ENCODE peak calls at places on chromosomes 11 and 22, in seven cellular contexts. One of them, this sample, is unnamed.

GRCh38 chr11:75667268-75667830 is 1.5 kb downstream of the MAP6 start:
- DNase-seq in lung: peak; percentile 33
- DNase-seq in heart right ventricle: peak; percentile 20
- DNase-seq in PC-3: peak; percentile 41
- DNase-seq in H9: peak; percentile 63
- DNase-seq in pancreas: peak; percentile 70
- DNase-seq in foreskin keratinocyte: no peak
- DNase-seq in this sample: no peak

GRCh38 chr11:121661796-121662508 is 209.2 kb upstream of the SORL1-AS1 start:
- DNase-seq in H9: no peak
- DNase-seq in foreskin keratinocyte: no peak
- DNase-seq in lung: no peak
- DNase-seq in PC-3: peak; percentile 51
- DNase-seq in heart right ventricle: no peak
- DNase-seq in pancreas: no peak
- DNase-seq in this sample: no peak

GRCh38 chr11:61891331-61892084 is at the start of gene FADS3:
- DNase-seq in H9: peak; percentile 96
- DNase-seq in PC-3: peak; percentile 96
- DNase-seq in heart right ventricle: peak; percentile 88
- DNase-seq in pancreas: peak; percentile 94
- DNase-seq in lung: peak; percentile 84
- DNase-seq in foreskin keratinocyte: no peak
- DNase-seq in this sample: peak; percentile 70

GRCh38 chr11:44608654-44609027 is 43.2 kb downstream of the CD82 start:
- DNase-seq in PC-3: no peak
- DNase-seq in pancreas: no peak
- DNase-seq in H9: no peak
- DNase-seq in heart right ventricle: no peak
- DNase-seq in lung: no peak
- DNase-seq in foreskin keratinocyte: no peak
- DNase-seq in this sample: no peak

GRCh38 chr11:1966531-1966930 is 19.4 kb downstream of the MRPL23 start:
- DNase-seq in heart right ventricle: no peak
- DNase-seq in H9: no peak
- DNase-seq in foreskin keratinocyte: no peak
- DNase-seq in lung: no peak
- DNase-seq in PC-3: no peak
- DNase-seq in pancreas: peak; percentile 28
- DNase-seq in this sample: no peak

GRCh38 chr11:15107730-15108515 is 6.8 kb upstream of the INSC start:
- DNase-seq in foreskin keratinocyte: no peak
- DNase-seq in heart right ventricle: no peak
- DNase-seq in H9: no peak
- DNase-seq in lung: no peak
- DNase-seq in PC-3: peak; percentile 16
- DNase-seq in pancreas: no peak
- DNase-seq in this sample: no peak

GRCh38 chr11:111378773-111379499 is at the start of gene POU2AF1:
- DNase-seq in pancreas: no peak
- DNase-seq in heart right ventricle: no peak
- DNase-seq in foreskin keratinocyte: no peak
- DNase-seq in PC-3: no peak
- DNase-seq in H9: peak; percentile 47
- DNase-seq in lung: no peak
- DNase-seq in this sample: peak; percentile 82

GRCh38 chr22:24805790-24806662 is at the start of gene SGSM1:
- DNase-seq in lung: peak; percentile 68
- DNase-seq in foreskin keratinocyte: no peak
- DNase-seq in heart right ventricle: peak; percentile 74
- DNase-seq in H9: peak; percentile 89
- DNase-seq in pancreas: peak; percentile 94
- DNase-seq in PC-3: peak; percentile 71
- DNase-seq in this sample: peak; percentile 63

GRCh38 chr11:72584293-72584921 is 89.8 kb downstream of the PDE2A start:
- DNase-seq in pancreas: peak; percentile 70
- DNase-seq in H9: peak; percentile 86
- DNase-seq in heart right ventricle: peak; percentile 29
- DNase-seq in foreskin keratinocyte: no peak
- DNase-seq in PC-3: no peak
- DNase-seq in lung: peak; percentile 57
- DNase-seq in this sample: peak; percentile 50

GRCh38 chr11:75262436-75262835 is 21.9 kb downstream of the TPBGL start:
- DNase-seq in heart right ventricle: no peak
- DNase-seq in PC-3: no peak
- DNase-seq in lung: no peak
- DNase-seq in H9: no peak
- DNase-seq in pancreas: peak; percentile 29
- DNase-seq in foreskin keratinocyte: no peak
- DNase-seq in this sample: no peak

GRCh38 chr11:65961267-65962135 is at the start of gene SART1:
- DNase-seq in PC-3: peak; percentile 98
- DNase-seq in pancreas: peak; percentile 94
- DNase-seq in heart right ventricle: peak; percentile 99
- DNase-seq in H9: peak; percentile 98
- DNase-seq in lung: peak; percentile 97
- DNase-seq in foreskin keratinocyte: peak; percentile 79
- DNase-seq in this sample: peak; percentile 96
- H3K4me1 ChIP-seq in PC-3: peaks cover 8% of the 10 kb centered on the region
- H3K4me1 ChIP-seq in pancreas: peaks cover 14% of the 10 kb centered on the region
- H3K4me1 ChIP-seq in heart right ventricle: peaks cover 26% of the 10 kb centered on the region
- H3K4me1 ChIP-seq in H9: peaks cover 3% of the 10 kb centered on the region
- H3K4me1 ChIP-seq in lung: peaks cover 10% of the 10 kb centered on the region
- H3K4me1 ChIP-seq in foreskin keratinocyte: peaks cover 9% of the 10 kb centered on the region
- H3K4me1 ChIP-seq in this sample: peaks cover 38% of the 10 kb centered on the region

GRCh38 chr22:26609287-26609686 is 8.5 kb downstream of the CRYBB1 start:
- DNase-seq in H9: no peak
- DNase-seq in heart right ventricle: no peak
- DNase-seq in foreskin keratinocyte: no peak
- DNase-seq in PC-3: no peak
- DNase-seq in pancreas: no peak
- DNase-seq in lung: no peak
- DNase-seq in this sample: no peak

GRCh38 chr22:26610072-26610958 is 7.5 kb downstream of the CRYBB1 start:
- DNase-seq in H9: no peak
- DNase-seq in heart right ventricle: peak; percentile 32
- DNase-seq in lung: no peak
- DNase-seq in pancreas: no peak
- DNase-seq in PC-3: peak; percentile 73
- DNase-seq in foreskin keratinocyte: peak; percentile 80
- DNase-seq in this sample: no peak

GRCh38 chr22:26608129-26608528 is 9.7 kb downstream of the CRYBB1 start:
- DNase-seq in PC-3: no peak
- DNase-seq in heart right ventricle: no peak
- DNase-seq in foreskin keratinocyte: no peak
- DNase-seq in H9: no peak
- DNase-seq in lung: no peak
- DNase-seq in pancreas: no peak
- DNase-seq in this sample: no peak

GRCh38 chr22:26612652-26613051 is 5.2 kb downstream of the CRYBB1 start:
- DNase-seq in pancreas: no peak
- DNase-seq in lung: no peak
- DNase-seq in heart right ventricle: no peak
- DNase-seq in foreskin keratinocyte: no peak
- DNase-seq in PC-3: no peak
- DNase-seq in H9: no peak
- DNase-seq in this sample: no peak

DNA sequence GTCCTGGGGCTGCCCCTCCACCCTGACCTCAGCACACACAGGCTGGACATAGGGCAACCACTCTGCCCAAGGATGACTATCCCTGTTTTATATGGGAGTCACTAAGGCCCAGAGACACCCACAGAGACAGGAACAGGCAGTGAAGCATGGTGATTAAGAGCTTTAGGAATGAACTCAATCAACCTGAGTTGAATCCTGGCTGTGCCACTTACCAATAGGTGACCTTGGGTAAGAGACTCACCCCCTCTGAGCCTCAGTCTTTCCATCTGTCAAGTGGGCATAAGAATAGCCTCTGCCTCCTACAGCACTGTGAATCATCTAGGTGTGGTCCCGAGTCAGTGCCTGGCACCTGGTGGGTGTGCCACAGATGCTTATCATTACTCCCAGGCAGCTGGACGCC is 6.8 kb downstream of the CRYBB1 start:
- DNase-seq in H9: no peak
- DNase-seq in pancreas: no peak
- DNase-seq in foreskin keratinocyte: peak; percentile 41
- DNase-seq in heart right ventricle: no peak
- DNase-seq in lung: no peak
- DNase-seq in PC-3: peak; percentile 37
- DNase-seq in this sample: no peak
- H3K27ac ChIP-seq in H9: no peak overlapping the region
- H3K27ac ChIP-seq in pancreas: no peak overlapping the region
- H3K27ac ChIP-seq in foreskin keratinocyte: no peak overlapping the region
- H3K27ac ChIP-seq in heart right ventricle: no peak overlapping the region
- H3K27ac ChIP-seq in lung: no peak overlapping the region
- H3K27ac ChIP-seq in PC-3: peak overlapping the region; percentile 16
- H3K27ac ChIP-seq in this sample: no peak overlapping the region

GRCh38 chr22:48478124-48478523 is 1349.5 kb downstream of the BRD1 start:
- DNase-seq in heart right ventricle: no peak
- DNase-seq in pancreas: peak; percentile 26
- DNase-seq in lung: no peak
- DNase-seq in foreskin keratinocyte: no peak
- DNase-seq in PC-3: no peak
- DNase-seq in H9: no peak
- DNase-seq in this sample: no peak

GRCh38 chr22:48476599-48476998 is 1351.1 kb downstream of the BRD1 start:
- DNase-seq in heart right ventricle: no peak
- DNase-seq in foreskin keratinocyte: no peak
- DNase-seq in H9: peak; percentile 12
- DNase-seq in pancreas: peak; percentile 18
- DNase-seq in PC-3: no peak
- DNase-seq in lung: no peak
- DNase-seq in this sample: no peak

GRCh38 chr22:48474881-48475280 is 1352.8 kb downstream of the BRD1 start:
- DNase-seq in lung: no peak
- DNase-seq in heart right ventricle: no peak
- DNase-seq in foreskin keratinocyte: no peak
- DNase-seq in pancreas: peak; percentile 27
- DNase-seq in H9: peak; percentile 10
- DNase-seq in PC-3: no peak
- DNase-seq in this sample: no peak

GRCh38 chr22:48477031-48477721 is 1350.5 kb downstream of the BRD1 start:
- DNase-seq in pancreas: peak; percentile 21
- DNase-seq in foreskin keratinocyte: no peak
- DNase-seq in lung: no peak
- DNase-seq in PC-3: no peak
- DNase-seq in heart right ventricle: peak; percentile 35
- DNase-seq in H9: peak; percentile 17
- DNase-seq in this sample: no peak

DNA sequence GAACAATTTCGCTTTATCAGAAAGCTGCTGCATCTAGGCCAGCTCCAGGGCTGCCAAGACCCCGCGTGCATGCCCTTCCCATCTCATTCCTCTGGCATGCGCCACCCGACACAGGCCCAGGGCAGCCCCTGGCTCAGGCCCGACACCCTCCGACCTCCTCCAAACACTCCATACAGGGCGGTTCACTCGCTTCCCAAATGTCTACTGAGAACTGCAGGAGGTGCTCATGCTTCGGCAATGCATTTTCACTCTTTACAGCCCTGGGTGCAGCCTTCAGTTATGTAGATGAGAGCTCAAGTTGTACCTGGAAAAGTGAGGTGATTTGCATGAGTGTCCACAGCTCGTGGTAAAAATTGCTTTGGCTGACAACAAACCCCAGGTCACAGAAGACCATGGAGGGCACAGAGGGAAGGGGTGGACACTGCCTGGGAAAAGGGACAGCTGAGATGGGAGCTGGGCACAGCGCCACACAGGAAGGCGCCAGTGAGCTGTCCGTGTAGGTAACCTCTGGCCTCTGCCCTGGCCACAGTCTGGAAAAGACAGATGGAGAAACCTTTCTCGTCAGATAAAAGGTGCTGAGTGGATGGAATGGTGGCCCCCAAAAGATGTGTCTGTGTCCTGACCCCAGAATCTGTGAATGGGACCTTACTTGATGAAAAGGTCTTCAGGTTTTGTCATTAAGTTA is 1351.9 kb downstream of the BRD1 start:
- DNase-seq in foreskin keratinocyte: no peak
- DNase-seq in pancreas: peak; percentile 42
- DNase-seq in lung: no peak
- DNase-seq in H9: peak; percentile 17
- DNase-seq in heart right ventricle: no peak
- DNase-seq in PC-3: no peak
- DNase-seq in this sample: no peak
- H3K4me1 ChIP-seq in foreskin keratinocyte: no peaks in the 10 kb centered on the region
- H3K4me1 ChIP-seq in pancreas: no peaks in the 10 kb centered on the region
- H3K4me1 ChIP-seq in lung: no peaks in the 10 kb centered on the region
- H3K4me1 ChIP-seq in H9: peaks cover 4% of the 10 kb centered on the region
- H3K4me1 ChIP-seq in heart right ventricle: no peaks in the 10 kb centered on the region
- H3K4me1 ChIP-seq in PC-3: no peaks in the 10 kb centered on the region
- H3K4me1 ChIP-seq in this sample: no peaks in the 10 kb centered on the region

GRCh38 chr11:131637469-131638175 is 267.2 kb downstream of the NTM start:
- DNase-seq in PC-3: no peak
- DNase-seq in lung: no peak
- DNase-seq in pancreas: no peak
- DNase-seq in foreskin keratinocyte: no peak
- DNase-seq in H9: no peak
- DNase-seq in heart right ventricle: no peak
- DNase-seq in this sample: no peak

GRCh38 chr11:131643171-131643570 is 272.8 kb downstream of the NTM start:
- DNase-seq in H9: no peak
- DNase-seq in PC-3: no peak
- DNase-seq in foreskin keratinocyte: no peak
- DNase-seq in heart right ventricle: no peak
- DNase-seq in pancreas: no peak
- DNase-seq in lung: no peak
- DNase-seq in this sample: no peak

GRCh38 chr11:131638889-131639288 is 268.5 kb downstream of the NTM start:
- DNase-seq in lung: no peak
- DNase-seq in foreskin keratinocyte: no peak
- DNase-seq in heart right ventricle: no peak
- DNase-seq in H9: no peak
- DNase-seq in pancreas: no peak
- DNase-seq in PC-3: no peak
- DNase-seq in this sample: no peak

GRCh38 chr11:131644204-131644603 is 273.8 kb downstream of the NTM start:
- DNase-seq in PC-3: no peak
- DNase-seq in lung: no peak
- DNase-seq in H9: no peak
- DNase-seq in foreskin keratinocyte: no peak
- DNase-seq in heart right ventricle: no peak
- DNase-seq in pancreas: no peak
- DNase-seq in this sample: no peak

GRCh38 chr11:131640320-131640719 is 269.9 kb downstream of the NTM start:
- DNase-seq in lung: no peak
- DNase-seq in heart right ventricle: no peak
- DNase-seq in H9: no peak
- DNase-seq in pancreas: no peak
- DNase-seq in PC-3: no peak
- DNase-seq in foreskin keratinocyte: no peak
- DNase-seq in this sample: no peak
- H3K27ac ChIP-seq in lung: no peak overlapping the region
- H3K27ac ChIP-seq in heart right ventricle: no peak overlapping the region
- H3K27ac ChIP-seq in H9: no peak overlapping the region
- H3K27ac ChIP-seq in pancreas: no peak overlapping the region
- H3K27ac ChIP-seq in PC-3: no peak overlapping the region
- H3K27ac ChIP-seq in foreskin keratinocyte: no peak overlapping the region
- H3K27ac ChIP-seq in this sample: no peak overlapping the region

GRCh38 chr11:12124306-12124705 is 13.9 kb downstream of the MICAL2 start:
- DNase-seq in foreskin keratinocyte: no peak
- DNase-seq in pancreas: no peak
- DNase-seq in H9: no peak
- DNase-seq in heart right ventricle: no peak
- DNase-seq in PC-3: no peak
- DNase-seq in lung: no peak
- DNase-seq in this sample: no peak
- H3K4me1 ChIP-seq in foreskin keratinocyte: peaks cover 53% of the 10 kb centered on the region
- H3K4me1 ChIP-seq in pancreas: no peaks in the 10 kb centered on the region
- H3K4me1 ChIP-seq in H9: peaks cover 4% of the 10 kb centered on the region
- H3K4me1 ChIP-seq in heart right ventricle: peaks cover 18% of the 10 kb centered on the region
- H3K4me1 ChIP-seq in PC-3: peaks cover 62% of the 10 kb centered on the region
- H3K4me1 ChIP-seq in lung: peaks cover 19% of the 10 kb centered on the region
- H3K4me1 ChIP-seq in this sample: peaks cover 15% of the 10 kb centered on the region

GRCh38 chr11:3225159-3225758 is 6.6 kb upstream of the MRGPRG start:
- DNase-seq in heart right ventricle: no peak
- DNase-seq in H9: no peak
- DNase-seq in foreskin keratinocyte: no peak
- DNase-seq in lung: no peak
- DNase-seq in pancreas: peak; percentile 54
- DNase-seq in PC-3: no peak
- DNase-seq in this sample: no peak
- H3K27ac ChIP-seq in heart right ventricle: no peak overlapping the region
- H3K27ac ChIP-seq in H9: no peak overlapping the region
- H3K27ac ChIP-seq in foreskin keratinocyte: no peak overlapping the region
- H3K27ac ChIP-seq in lung: no peak overlapping the region
- H3K27ac ChIP-seq in pancreas: no peak overlapping the region
- H3K27ac ChIP-seq in PC-3: no peak overlapping the region
- H3K27ac ChIP-seq in this sample: no peak overlapping the region

This sample was measured in CD8-positive, alpha-beta memory T cell.